ENCODE peak calls at places on chromosomes 16 and 17, in five cellular contexts. Y is HCT116, J is SK-N-SH, U is K562, M is endothelial cell of umbilical vein. N is an unnamed sample.

GRCh38 chr17:74204474-74204873 is 996 bp downstream of the RPL38 start:
- DNase-seq in Y (no peak), J (no peak), U (no peak), M (no peak), N (no peak)

GRCh38 chr17:79065105-79065670 is 9.4 kb upstream of the ENGASE start:
- DNase-seq in Y (peak; percentile 52), J (no peak), U (peak; percentile 62), M (peak; percentile 45), N (no peak)

GRCh38 chr17:7915611-7916382 is at the start of gene RNF227:
- DNase-seq in Y (peak; percentile 63), J (peak; percentile 93), U (peak; percentile 72), M (peak; percentile 98), N (peak; percentile 85)

GRCh38 chr17:75404739-75405364 is 626 bp downstream of the GRB2 start:
- DNase-seq in Y (no peak), J (peak; percentile 67), U (peak; percentile 47), M (peak; percentile 55), N (no peak)

GRCh38 chr17:79591014-79591590 is 19.7 kb downstream of the RBFOX3 start:
- DNase-seq in Y (no peak), J (no peak), U (no peak), M (no peak), N (no peak)

GRCh38 chr16:58105619-58106018 is 23.6 kb downstream of the CFAP20 start:
- DNase-seq in Y (no peak), J (no peak), U (no peak), M (peak; percentile 31), N (no peak)

GRCh38 chr16:22216191-22216831 is 10.2 kb downstream of the EEF2K start:
- DNase-seq in Y (no peak), J (no peak), U (peak; percentile 52), M (no peak), N (no peak)

GRCh38 chr17:28416703-28417311 is 10.8 kb upstream of the SLC46A1 start:
- DNase-seq in Y (peak; percentile 60), J (peak; percentile 56), U (peak; percentile 68), M (peak; percentile 61), N (no peak)

GRCh38 chr17:78454346-78454745 is 75.9 kb downstream of the PGS1 start:
- DNase-seq in Y (no peak), J (no peak), U (no peak), M (no peak), N (no peak)

GRCh38 chr17:3983945-3984484 is 19.8 kb upstream of the ATP2A3 start:
- DNase-seq in Y (no peak), J (peak; percentile 25), U (no peak), M (peak; percentile 67), N (no peak)

GRCh38 chr17:35103271-35103670 is 16.4 kb downstream of the RAD51D start:
- DNase-seq in Y (no peak), J (no peak), U (no peak), M (no peak), N (no peak)

GRCh38 chr17:82791532-82791931 is 39.7 kb downstream of the TBCD start:
- DNase-seq in Y (no peak), J (no peak), U (no peak), M (peak; percentile 37), N (no peak)

GRCh38 chr17:15944720-15945492 is at the start of gene ADORA2B:
- DNase-seq in Y (no peak), J (peak; percentile 94), U (peak; percentile 85), M (peak; percentile 85), N (no peak)

GRCh38 chr17:74833501-74834361 is 26.0 kb downstream of the GRIN2C start:
- DNase-seq in Y (no peak), J (peak; percentile 74), U (no peak), M (no peak), N (no peak)

GRCh38 chr17:63221941-63222340 is 224.2 kb downstream of the CYB561 start:
- DNase-seq in Y (no peak), J (no peak), U (no peak), M (no peak), N (no peak)

GRCh38 chr17:63223212-63223911 is 222.7 kb downstream of the CYB561 start:
- DNase-seq in Y (no peak), J (no peak), U (no peak), M (no peak), N (no peak)

GRCh38 chr17:63224644-63225043 is 221.5 kb downstream of the CYB561 start:
- DNase-seq in Y (no peak), J (no peak), U (no peak), M (no peak), N (no peak)

DNA sequence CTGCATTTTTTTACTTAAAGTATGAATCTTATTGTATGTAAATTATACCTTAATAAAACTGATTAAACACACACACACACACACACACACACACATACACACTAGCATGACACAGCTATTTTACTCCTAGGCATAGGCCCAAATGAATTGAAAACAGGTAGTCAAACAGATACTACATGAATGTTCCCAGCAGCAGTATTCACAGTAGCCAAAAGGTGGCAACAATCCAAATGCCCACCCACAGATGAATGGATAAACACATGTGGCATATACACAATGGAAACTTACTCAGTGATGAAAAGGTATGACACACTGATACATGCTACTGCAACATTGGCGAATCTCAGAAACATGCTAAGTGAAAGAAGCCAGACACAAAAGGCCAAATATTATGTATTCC is 223.5 kb downstream of the CYB561 start:
- DNase-seq in Y (peak; percentile 4), J (no peak), U (no peak), M (peak; percentile 20), N (no peak)
- TF ChIP-seq POLR2AphosphoS5 in Y (no peak), J (no peak), U (no peak), M (no peak), N (no peak)

GRCh38 chr17:17151055-17151454 is 55.1 kb downstream of the PLD6 start:
- DNase-seq in Y (no peak), J (no peak), U (no peak), M (peak; percentile 59), N (no peak)
- H3K27ac ChIP-seq in Y (no peak overlapping the region), J (peak overlapping the region; percentile 93), U (no peak overlapping the region), M (peak overlapping the region; percentile 80), N (no peak overlapping the region)

GRCh38 chr17:40493697-40494096 is 7.7 kb downstream of the TNS4 start:
- DNase-seq in Y (no peak), J (peak; percentile 44), U (no peak), M (no peak), N (no peak)
- H3K9ac ChIP-seq in Y (no peak overlapping the region), J (no peak overlapping the region), U (peak overlapping the region; percentile 43), M (no peak overlapping the region), N (no peak overlapping the region)

GRCh38 chr17:10127819-10128375 is 70.5 kb downstream of the GAS7 start:
- DNase-seq in Y (no peak), J (no peak), U (no peak), M (no peak), N (no peak)
- TF ChIP-seq POLR2AphosphoS5 in Y (no peak), J (no peak), U (no peak), M (no peak), N (no peak)

DNA sequence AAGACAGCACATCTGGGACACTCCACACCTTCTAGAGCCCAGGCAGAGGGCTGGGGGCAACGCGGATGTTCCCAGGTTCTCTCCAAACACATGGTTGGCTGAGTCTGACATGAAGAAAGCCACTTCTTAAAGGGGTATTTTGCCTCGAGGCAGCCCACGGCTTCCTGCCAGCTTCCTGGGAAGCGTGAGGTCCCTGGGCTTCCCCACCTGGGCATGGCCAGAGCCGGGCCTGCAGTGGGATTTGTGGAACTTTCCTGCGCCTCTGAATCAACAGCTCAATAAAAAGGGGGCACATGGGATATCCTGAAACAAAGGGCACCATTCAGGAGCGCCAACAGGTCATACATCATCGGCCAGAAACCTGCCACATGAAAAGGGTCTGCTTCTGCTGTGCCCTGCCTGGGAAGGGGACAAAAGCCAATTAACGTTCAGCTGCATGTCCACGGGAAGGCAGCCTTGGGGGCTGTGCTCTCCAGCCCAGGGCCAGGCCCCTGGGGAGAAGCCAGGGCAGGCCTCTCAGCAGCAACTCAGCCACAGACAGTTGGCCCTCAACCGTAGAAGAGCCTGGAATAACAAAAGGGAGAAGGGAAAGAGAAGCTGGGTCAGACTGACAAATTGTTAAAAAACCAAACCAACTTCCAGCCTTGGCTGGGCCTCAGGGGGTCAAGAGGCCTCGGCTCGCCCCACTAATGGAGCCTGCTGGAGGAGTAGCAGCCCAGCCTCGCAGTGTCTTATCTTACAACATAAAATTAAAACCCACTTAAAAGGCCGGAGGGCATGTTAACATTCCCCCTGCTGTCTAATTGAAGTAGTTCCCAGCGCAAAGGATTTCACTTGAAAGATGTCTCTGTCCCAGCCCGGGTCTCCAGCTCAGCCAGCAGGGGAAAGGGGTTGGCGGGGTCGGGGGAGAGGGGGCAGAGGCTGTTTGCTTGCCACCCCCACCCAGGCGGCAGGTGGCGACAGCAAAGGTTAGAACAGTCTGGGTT is 34.2 kb downstream of the TBX4 start:
- DNase-seq in Y (no peak), J (peak; percentile 80), U (no peak), M (no peak), N (peak; percentile 44)
- H3K27ac ChIP-seq in Y (no peak overlapping the region), J (no peak overlapping the region), U (no peak overlapping the region), M (no peak overlapping the region), N (no peak overlapping the region)

DNA sequence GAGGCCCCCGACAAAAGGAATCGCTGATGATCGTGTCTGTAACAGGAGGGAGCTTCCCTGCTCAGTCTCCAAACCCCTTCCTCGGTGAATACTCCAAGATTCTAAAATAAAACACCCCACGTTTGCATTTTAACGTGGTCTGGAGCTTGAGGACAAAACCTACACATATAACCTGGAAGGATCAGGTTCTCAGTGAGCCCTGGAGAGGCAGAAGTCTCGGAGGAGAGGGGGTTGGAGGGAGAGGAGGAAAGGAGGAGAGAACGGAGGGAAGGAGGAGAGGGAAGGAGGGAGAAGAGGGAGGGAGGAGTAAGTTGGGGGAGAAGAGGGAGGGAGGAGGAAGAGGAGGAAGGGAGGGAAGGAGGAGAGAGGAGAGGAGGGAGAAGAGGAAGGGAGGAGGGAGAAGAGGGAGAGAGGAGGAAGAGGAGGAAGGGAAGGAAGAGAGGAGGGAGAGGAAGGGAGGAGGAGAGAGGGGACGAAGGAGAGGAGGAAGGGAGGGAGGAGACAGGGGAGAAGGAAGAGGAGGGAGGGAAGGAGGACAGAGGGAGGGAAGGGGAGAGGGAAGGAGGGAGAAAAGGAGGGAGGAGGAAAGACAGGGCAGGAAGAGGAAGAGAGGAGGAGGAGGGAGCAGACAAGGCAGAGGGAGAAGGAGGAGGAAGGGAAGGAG is 27.4 kb upstream of the GINS2 start:
- DNase-seq in Y (no peak), J (no peak), U (no peak), M (no peak), N (no peak)
- H3K9ac ChIP-seq in Y (no peak overlapping the region), J (no peak overlapping the region), U (no peak overlapping the region), M (no peak overlapping the region), N (no peak overlapping the region)

DNA sequence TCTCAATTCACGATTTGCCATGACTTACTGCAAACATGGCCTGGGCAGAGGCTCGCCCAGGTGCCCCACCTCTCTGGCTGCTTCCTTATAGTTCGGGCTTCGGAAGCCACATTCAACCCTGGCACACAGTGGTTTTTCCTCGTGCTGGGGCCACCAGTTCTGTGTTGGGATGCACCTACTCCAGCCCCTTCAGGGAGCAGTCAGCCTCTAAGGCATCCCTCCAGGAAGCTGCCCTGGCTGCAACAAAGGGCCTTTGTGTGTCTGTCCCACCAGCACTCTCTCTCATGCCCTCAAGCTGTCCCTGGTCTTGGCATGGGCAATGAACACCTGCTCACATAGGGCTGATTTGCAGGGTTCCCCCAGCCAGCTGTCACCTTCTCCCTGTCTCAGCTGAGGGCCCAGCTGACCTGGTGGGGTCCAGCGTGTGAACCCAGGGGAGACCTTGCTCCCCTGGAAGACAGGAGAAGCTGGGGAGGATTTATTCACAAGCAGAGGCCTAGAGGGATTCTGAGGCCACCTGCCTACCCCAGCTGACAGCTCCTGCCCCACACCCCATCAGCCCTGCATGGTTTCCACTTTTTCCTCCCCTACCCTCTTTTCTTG is 804 bp upstream of the NOXO1 start:
- DNase-seq in Y (no peak), J (no peak), U (no peak), M (no peak), N (no peak)
- TF ChIP-seq POLR2AphosphoS5 in Y (no peak), J (no peak), U (no peak), M (no peak), N (no peak)

N was measured in SK-N-MC.